ENCODE peak calls at places on chromosomes 16 and 17, in nine cellular contexts. U, T, K, Y, C, M, Q, E and F are unnamed samples.

GRCh38 chr17:78745407-78746088 is 36.5 kb downstream of the CYTH1 start:
- DNase-seq in U (peak), Q (no peak), C (no peak), Y (no peak), E (peak), T (peak), M (peak), K (no peak), F (no peak)

GRCh38 chr17:38879878-38880727 is 10.2 kb downstream of the LASP1 start:
- DNase-seq in Q (no peak), M (peak), U (no peak), T (no peak), Y (no peak), E (peak), C (no peak), K (no peak), F (no peak)

GRCh38 chr16:85168732-85169256 is 56.5 kb upstream of the CIBAR2 start:
- DNase-seq in T (peak), U (no peak), Y (no peak), E (no peak), M (no peak), Q (no peak), C (no peak), K (peak), F (no peak)

GRCh38 chr17:64064331-64064730 is 43.9 kb upstream of the ICAM2 start:
- DNase-seq in Q (no peak), C (no peak), K (no peak), U (no peak), M (no peak), E (no peak), Y (no peak), T (no peak), F (no peak)

GRCh38 chr16:8848939-8849391 is 19.8 kb downstream of the CARHSP1 start:
- DNase-seq in M (peak), E (peak), T (no peak), U (no peak), Q (no peak), C (no peak), K (no peak), Y (no peak), F (no peak)

GRCh38 chr17:35892091-35892637 is 12.0 kb upstream of the CCL5 start:
- DNase-seq in Q (peak), Y (no peak), M (no peak), U (no peak), C (no peak), K (no peak), T (no peak), E (peak), F (no peak)

GRCh38 chr17:38450699-38451029 is 22.4 kb downstream of the ARHGAP23 start:
- DNase-seq in E (no peak), Q (no peak), K (no peak), Y (no peak), T (no peak), M (no peak), U (no peak), C (no peak), F (no peak)

GRCh38 chr17:12815642-12816141 is 26.4 kb downstream of the ARHGAP44 start:
- DNase-seq in Q (no peak), E (no peak), C (no peak), Y (peak), T (no peak), M (no peak), K (no peak), U (no peak), F (no peak)